ENCODE peak calls at places on chromosomes 2 and 18, in eight cellular contexts. L is COR-L47, P is left cardiac atrium, O is NCI-H1092 treated with DMSO at 0.1 percent for 48 hours, C is NCI-H1694, Y is posterior cingulate gyrus, I is Calu3, D is osteocyte. N is an unnamed sample.

GRCh38 chr18:10715791-10716190 is 190.0 kb downstream of the NAPG start:
- DNase-seq in L (no peak), P (peak), O (no peak), C (no peak), Y (no peak), I (peak), D (no peak), N (no peak)

GRCh38 chr2:50787636-50788035 is 244.3 kb downstream of the NRXN1 start:
- DNase-seq in L (no peak), P (no peak), O (no peak), C (no peak), Y (no peak), I (no peak), D (no peak), N (no peak)

GRCh38 chr2:121128741-121129659 is 156.0 kb downstream of the TFCP2L1 start:
- DNase-seq in L (no peak), P (no peak), O (no peak), C (no peak), Y (peak), I (peak), D (no peak), N (no peak)

GRCh38 chr2:195543902-195544894 is 112.8 kb upstream of the SLC39A10 start:
- DNase-seq in L (no peak), P (no peak), O (no peak), C (no peak), Y (no peak), I (peak), D (no peak), N (no peak)

GRCh38 chr18:28065031-28065792 is 111.7 kb downstream of the CDH2 start:
- DNase-seq in L (peak), P (no peak), O (no peak), C (no peak), Y (no peak), I (no peak), D (no peak), N (no peak)

GRCh38 chr2:65213035-65213434 is 14.6 kb upstream of the ACTR2 start:
- DNase-seq in L (no peak), P (no peak), O (no peak), C (no peak), Y (no peak), I (no peak), D (no peak), N (no peak)

GRCh38 chr2:219280682-219281081 is 1.5 kb downstream of the DNAJB2 start:
- DNase-seq in L (no peak), P (no peak), O (no peak), C (no peak), Y (no peak), I (no peak), D (no peak), N (no peak)

GRCh38 chr2:45466045-45466444 is 145.0 kb downstream of the SRBD1 start:
- DNase-seq in L (no peak), P (no peak), O (peak), C (no peak), Y (no peak), I (no peak), D (no peak), N (no peak)

GRCh38 chr2:229335877-229336346 is 64.8 kb upstream of the PID1 start:
- DNase-seq in L (no peak), P (no peak), O (no peak), C (no peak), Y (no peak), I (no peak), D (no peak), N (no peak)

GRCh38 chr2:236179653-236180500 is 11.7 kb upstream of the GBX2 start:
- DNase-seq in L (no peak), P (no peak), O (no peak), C (no peak), Y (no peak), I (no peak), D (no peak), N (no peak)

GRCh38 chr2:100036793-100037192 is 105.6 kb downstream of the AFF3 start:
- DNase-seq in L (peak), P (no peak), O (peak), C (no peak), Y (no peak), I (no peak), D (no peak), N (no peak)

GRCh38 chr2:10584242-10584753 is 105.5 kb downstream of the NOL10 start:
- DNase-seq in L (no peak), P (no peak), O (no peak), C (no peak), Y (no peak), I (peak), D (no peak), N (no peak)

GRCh38 chr18:54812885-54813284 is 15.4 kb upstream of the RAB27B start:
- DNase-seq in L (no peak), P (no peak), O (no peak), C (no peak), Y (no peak), I (no peak), D (no peak), N (no peak)

GRCh38 chr2:64989982-64990614 is 899 bp downstream of the SLC1A4 start:
- DNase-seq in L (peak), P (no peak), O (peak), C (peak), Y (peak), I (no peak), D (no peak), N (no peak)

GRCh38 chr2:48430528-48430927 is 99.4 kb upstream of the STON1 start:
- DNase-seq in L (no peak), P (no peak), O (no peak), C (no peak), Y (no peak), I (no peak), D (no peak), N (no peak)

GRCh38 chr2:111897924-111898702 is at the start of gene MERTK:
- DNase-seq in L (peak), P (peak), O (peak), C (peak), Y (peak), I (peak), D (peak), N (peak)

GRCh38 chr18:47283476-47283875 is 32.0 kb upstream of the SKOR2 start:
- DNase-seq in L (peak), P (no peak), O (peak), C (no peak), Y (no peak), I (peak), D (peak), N (no peak)

GRCh38 chr2:54503192-54503591 is 47.1 kb downstream of the SPTBN1 start:
- DNase-seq in L (peak), P (no peak), O (peak), C (peak), Y (no peak), I (peak), D (no peak), N (no peak)

GRCh38 chr2:175167076-175167791 is 769 bp downstream of the ATF2 start:
- DNase-seq in L (peak), P (peak), O (peak), C (peak), Y (peak), I (peak), D (no peak), N (no peak)

GRCh38 chr2:96773922-96774321 is 13.2 kb downstream of the CNNM4 start:
- DNase-seq in L (peak), P (no peak), O (no peak), C (no peak), Y (no peak), I (no peak), D (no peak), N (no peak)

GRCh38 chr2:237059155-237059875 is 26.4 kb upstream of the COPS8 start:
- DNase-seq in L (no peak), P (no peak), O (no peak), C (no peak), Y (peak), I (no peak), D (peak), N (no peak)

GRCh38 chr2:197145471-197146056 is 165.0 kb downstream of the ANKRD44 start:
- DNase-seq in L (peak), P (no peak), O (no peak), C (no peak), Y (no peak), I (no peak), D (no peak), N (no peak)

GRCh38 chr18:63819780-63820179 is 44.6 kb downstream of the SERPINB7 start:
- DNase-seq in L (no peak), P (no peak), O (no peak), C (no peak), Y (no peak), I (no peak), D (no peak), N (no peak)

GRCh38 chr2:99753505-99753904 is 263.7 kb upstream of the REV1 start:
- DNase-seq in L (no peak), P (no peak), O (no peak), C (no peak), Y (no peak), I (no peak), D (no peak), N (no peak)

GRCh38 chr2:17763641-17764333 is 9.8 kb downstream of the GEN1 start:
- DNase-seq in L (no peak), P (no peak), O (no peak), C (no peak), Y (no peak), I (no peak), D (no peak), N (no peak)

GRCh38 chr18:42105382-42105781 is 150.3 kb downstream of the PIK3C3 start:
- DNase-seq in L (no peak), P (no peak), O (no peak), C (no peak), Y (no peak), I (no peak), D (no peak), N (no peak)

GRCh38 chr2:234451852-234452625 is 44.8 kb downstream of the ARL4C start:
- DNase-seq in L (no peak), P (no peak), O (no peak), C (no peak), Y (no peak), I (no peak), D (no peak), N (no peak)

GRCh38 chr2:197292614-197293013 is 18.0 kb downstream of the ANKRD44 start:
- DNase-seq in L (no peak), P (no peak), O (no peak), C (no peak), Y (no peak), I (no peak), D (no peak), N (no peak)

GRCh38 chr2:169891593-169892298 is 64.5 kb downstream of the UBR3 start:
- DNase-seq in L (no peak), P (no peak), O (no peak), C (no peak), Y (no peak), I (no peak), D (no peak), N (no peak)

GRCh38 chr2:222690564-222691200 is 19.2 kb downstream of the MOGAT1 start:
- DNase-seq in L (peak), P (peak), O (peak), C (peak), Y (peak), I (peak), D (peak), N (no peak)

GRCh38 chr2:114805195-114805594 is 362.8 kb downstream of the DPP10 start:
- DNase-seq in L (no peak), P (no peak), O (no peak), C (no peak), Y (no peak), I (no peak), D (no peak), N (no peak)

GRCh38 chr2:71005271-71006202 is 10.9 kb upstream of the TEX261 start:
- DNase-seq in L (no peak), P (no peak), O (no peak), C (no peak), Y (no peak), I (no peak), D (no peak), N (no peak)

GRCh38 chr2:136251777-136252477 is 134.0 kb upstream of the CXCR4 start:
- DNase-seq in L (no peak), P (no peak), O (no peak), C (no peak), Y (no peak), I (no peak), D (no peak), N (no peak)